ENCODE peak calls at places on chromosomes 13 and 19, in seven cellular contexts. W is neuronal stem cell, C is IMR-90, H is H1, L is trophoblast cell, U is mesenchymal stem cell, G is mesendoderm. J is an unnamed sample.

GRCh38 chr19:48520134-48520533 is 8.5 kb upstream of the LMTK3 start:
- DNase-seq in W (no peak), H (no peak), C (no peak), U (no peak), L (no peak), G (no peak), J (no peak)

GRCh38 chr13:112605531-112605990 is 17.6 kb upstream of the TUBGCP3 start:
- DNase-seq in C (no peak), U (peak; percentile 6), G (peak; percentile 53), H (no peak), L (peak; percentile 69), W (no peak), J (no peak)

GRCh38 chr19:6481541-6482342 is at the start of gene DENND1C:
- DNase-seq in U (no peak), G (peak; percentile 45), H (peak; percentile 65), L (peak; percentile 15), C (no peak), W (no peak), J (peak; percentile 61)

GRCh38 chr19:56834564-56835375 is 5.8 kb downstream of the PEG3 start:
- DNase-seq in H (no peak), L (no peak), C (no peak), W (no peak), U (no peak), G (no peak), J (no peak)

GRCh38 chr19:17835182-17836006 is 12.4 kb downstream of the JAK3 start:
- DNase-seq in U (peak; percentile 5), H (no peak), W (no peak), L (peak; percentile 20), C (no peak), G (no peak), J (no peak)

GRCh38 chr13:37681295-37682032 is 82.9 kb upstream of the POSTN start:
- DNase-seq in U (peak; percentile 97), C (peak; percentile 94), H (no peak), L (no peak), W (no peak), G (no peak), J (no peak)

GRCh38 chr13:35700661-35701060 is 224.2 kb upstream of the MAB21L1 start:
- DNase-seq in G (no peak), C (peak; percentile 72), H (no peak), U (no peak), W (no peak), L (no peak), J (no peak)

GRCh38 chr19:1567116-1567847 is 843 bp downstream of the MEX3D start:
- DNase-seq in U (peak; percentile 41), W (no peak), H (no peak), G (no peak), C (no peak), L (peak; percentile 53), J (no peak)

GRCh38 chr13:26062853-26063444 is 11.1 kb upstream of the SHISA2 start:
- DNase-seq in C (peak; percentile 33), U (peak; percentile 74), L (peak; percentile 72), G (peak; percentile 54), H (no peak), W (peak; percentile 45), J (no peak)

GRCh38 chr19:44753932-44754742 is 5.6 kb downstream of the BCL3 start:
- DNase-seq in C (peak; percentile 77), L (peak; percentile 69), G (peak; percentile 69), W (no peak), U (peak; percentile 89), H (peak; percentile 76), J (peak; percentile 83)

DNA sequence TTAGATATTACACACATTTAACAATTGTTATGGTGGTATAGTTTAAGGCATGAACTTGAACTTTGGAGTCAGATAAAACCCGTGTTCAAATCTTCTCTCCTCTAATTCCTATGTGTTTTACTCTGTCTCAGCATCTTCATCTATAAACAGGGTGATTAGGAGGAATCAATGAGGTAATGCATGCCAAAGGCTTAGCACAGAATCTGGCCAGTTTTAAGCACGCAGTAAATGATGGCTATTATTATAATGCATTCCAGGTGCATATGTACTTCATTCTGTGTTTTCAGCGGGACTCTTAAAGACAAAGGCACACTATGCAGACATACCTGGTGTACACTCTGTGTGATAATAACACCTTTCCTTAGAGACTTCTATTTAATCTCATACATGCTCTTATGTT is 88.0 kb upstream of the FRY start:
- DNase-seq in C (no peak), W (no peak), G (no peak), L (no peak), U (no peak), H (no peak), J (no peak)
- H3K27ac ChIP-seq in C (no peak overlapping the region), W (no peak overlapping the region), G (no peak overlapping the region), L (no peak overlapping the region), U (no peak overlapping the region), H (no peak overlapping the region), J (no peak overlapping the region)

DNA sequence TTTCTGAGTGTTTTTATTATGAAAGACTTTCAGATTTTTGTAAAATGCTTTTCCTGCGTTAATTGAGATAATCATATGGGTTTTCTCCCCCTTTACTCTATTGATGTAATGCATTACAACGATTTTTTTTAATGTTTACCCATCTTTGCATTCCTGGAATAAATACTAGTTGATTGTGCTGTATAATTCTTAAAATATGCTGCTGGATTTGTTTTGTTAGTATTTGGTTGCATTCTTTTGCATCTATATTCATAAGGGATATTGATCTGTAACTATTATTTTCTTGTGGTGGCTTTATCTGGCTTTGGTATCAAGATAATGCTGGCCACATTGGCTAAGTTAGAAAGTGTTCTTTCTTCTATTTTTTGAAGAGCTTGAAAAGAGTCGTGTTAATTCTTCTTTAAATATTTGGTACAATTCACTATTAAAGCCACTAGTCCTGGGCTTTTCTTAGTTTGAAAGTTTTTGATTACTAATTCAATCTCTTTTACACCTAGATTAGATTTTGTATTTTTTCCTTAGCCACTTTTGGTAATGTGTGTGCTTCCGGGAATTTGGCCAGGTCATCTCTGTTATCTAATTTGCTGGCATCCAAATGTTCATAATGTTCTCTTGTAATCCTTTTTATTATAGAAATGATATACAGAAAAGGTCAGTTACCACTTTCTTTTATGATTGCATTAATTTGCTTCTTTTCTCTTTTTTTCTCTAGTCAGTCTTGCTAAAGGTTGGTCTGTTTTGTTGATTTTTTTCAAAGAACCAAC is 29.8 kb downstream of the KL start:
- DNase-seq in U (no peak), H (no peak), G (no peak), C (no peak), L (peak; percentile 91), W (no peak), J (no peak)
- H4K8ac ChIP-seq in U (no peak overlapping the region), H (no peak overlapping the region), G (no peak overlapping the region), C (no peak overlapping the region), L (no peak overlapping the region), W (no peak overlapping the region), J (no peak overlapping the region)

GRCh38 chr19:3813473-3814392 is 27.6 kb upstream of the MATK start:
- DNase-seq in G (no peak), C (no peak), L (no peak), H (no peak), U (no peak), W (no peak), J (peak; percentile 24)
- H2BK5ac ChIP-seq in G (no peak overlapping the region), C (no peak overlapping the region), L (no peak overlapping the region), H (peak overlapping the region; percentile 35), U (no peak overlapping the region), W (no peak overlapping the region), J (no peak overlapping the region)

GRCh38 chr19:13865243-13865577 is 11.7 kb upstream of the NANOS3 start:
- DNase-seq in W (no peak), U (no peak), L (no peak), H (no peak), G (no peak), C (no peak), J (no peak)
- H3K27ac ChIP-seq in W (no peak overlapping the region), U (no peak overlapping the region), L (no peak overlapping the region), H (no peak overlapping the region), G (no peak overlapping the region), C (no peak overlapping the region), J (no peak overlapping the region)

GRCh38 chr19:53809518-53810186 is 14.5 kb downstream of the NLRP12 start:
- DNase-seq in C (no peak), W (no peak), U (no peak), H (peak; percentile 90), G (peak; percentile 80), L (peak; percentile 81), J (peak; percentile 83)
- H4K8ac ChIP-seq in C (no peak overlapping the region), W (no peak overlapping the region), U (no peak overlapping the region), H (no peak overlapping the region), G (no peak overlapping the region), L (no peak overlapping the region), J (no peak overlapping the region)

DNA sequence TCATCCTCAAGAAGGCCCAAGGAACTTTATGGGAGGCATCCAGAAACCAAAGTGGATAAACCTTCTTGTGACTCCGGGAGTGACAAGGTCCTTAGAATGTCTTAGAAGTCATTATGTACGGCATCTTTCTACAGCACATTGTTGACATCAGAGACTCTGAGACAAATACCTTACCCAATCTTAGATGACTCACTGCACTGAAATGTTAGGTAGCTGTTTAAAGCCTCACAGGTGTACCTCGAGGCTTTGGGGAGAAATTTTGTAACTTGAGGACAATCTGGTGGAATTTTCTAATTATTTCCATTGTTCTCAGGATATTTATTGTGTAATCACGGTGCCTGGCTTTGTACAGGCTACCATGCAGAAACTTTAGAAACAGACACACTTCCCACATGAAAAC is 14.8 kb upstream of the LGALS13 start:
- DNase-seq in L (peak; percentile 98), C (no peak), U (no peak), H (no peak), G (no peak), W (no peak), J (no peak)
- H2BK5ac ChIP-seq in L (no peak overlapping the region), C (no peak overlapping the region), U (no peak overlapping the region), H (no peak overlapping the region), G (no peak overlapping the region), W (no peak overlapping the region), J (no peak overlapping the region)

GRCh38 chr19:31256601-31256990 is 92.6 kb downstream of the TSHZ3 start:
- DNase-seq in W (no peak), U (no peak), C (no peak), G (no peak), H (peak; percentile 34), L (no peak), J (no peak)

GRCh38 chr19:31257426-31258130 is 91.7 kb downstream of the TSHZ3 start:
- DNase-seq in H (peak; percentile 39), C (no peak), W (no peak), G (no peak), U (no peak), L (no peak), J (no peak)

GRCh38 chr19:31258211-31259052 is 90.8 kb downstream of the TSHZ3 start:
- DNase-seq in H (peak; percentile 41), U (no peak), W (no peak), G (peak; percentile 51), L (no peak), C (no peak), J (no peak)

GRCh38 chr19:31255863-31256600 is 93.2 kb downstream of the TSHZ3 start:
- DNase-seq in L (peak; percentile 99), C (no peak), U (no peak), H (peak; percentile 33), G (no peak), W (no peak), J (no peak)

GRCh38 chr19:31257025-31257424 is 92.2 kb downstream of the TSHZ3 start:
- DNase-seq in G (no peak), L (no peak), C (no peak), W (no peak), H (peak; percentile 37), U (no peak), J (no peak)
- H3K27ac ChIP-seq in G (no peak overlapping the region), L (no peak overlapping the region), C (no peak overlapping the region), W (no peak overlapping the region), H (no peak overlapping the region), U (no peak overlapping the region), J (no peak overlapping the region)

GRCh38 chr19:3826163-3826562 is 40.0 kb upstream of the MATK start:
- DNase-seq in G (no peak), U (no peak), H (no peak), L (no peak), W (no peak), C (no peak), J (no peak)
- H4K8ac ChIP-seq in G (no peak overlapping the region), U (no peak overlapping the region), H (no peak overlapping the region), L (no peak overlapping the region), W (no peak overlapping the region), C (no peak overlapping the region), J (no peak overlapping the region)

GRCh38 chr13:28564030-28564429 is 69.1 kb upstream of the FLT1 start:
- DNase-seq in G (no peak), W (no peak), H (no peak), U (no peak), L (peak; percentile 94), C (no peak), J (no peak)
- H2BK5ac ChIP-seq in G (no peak overlapping the region), W (no peak overlapping the region), H (no peak overlapping the region), U (no peak overlapping the region), L (peak overlapping the region; percentile 50), C (no peak overlapping the region), J (no peak overlapping the region)